ENCODE peak calls at places on chromosomes 1 and 21, in eight cellular contexts. V is astrocyte of the spinal cord, Q is AG09319, C is breast epithelium, X is psoas muscle, N is Calu3, Y is upper lobe of right lung, I is cardiac fibroblast. W is an unnamed sample.

GRCh38 chr1:238318294-238318908 is 427.7 kb upstream of the ZP4 start:
- DNase-seq in V (no peak), Q (no peak), C (no peak), X (no peak), N (no peak), Y (no peak), I (no peak), W (peak)

GRCh38 chr1:35573776-35574654 is 901 bp downstream of the TFAP2E start:
- DNase-seq in V (no peak), Q (no peak), C (peak), X (no peak), N (no peak), Y (peak), I (no peak), W (no peak)

GRCh38 chr1:111062081-111062480 is 77.8 kb downstream of the DRAM2 start:
- DNase-seq in V (no peak), Q (no peak), C (no peak), X (no peak), N (no peak), Y (no peak), I (no peak), W (no peak)

GRCh38 chr1:39372105-39372504 is 119.3 kb upstream of the BMP8A start:
- DNase-seq in V (no peak), Q (no peak), C (no peak), X (no peak), N (no peak), Y (no peak), I (no peak), W (no peak)

GRCh38 chr1:30847358-30847972 is 61.1 kb downstream of the SDC3 start:
- DNase-seq in V (peak), Q (no peak), C (peak), X (peak), N (peak), Y (peak), I (peak), W (peak)

GRCh38 chr21:28419110-28419509 is 573.6 kb downstream of the LTN1 start:
- DNase-seq in V (peak), Q (no peak), C (no peak), X (no peak), N (no peak), Y (no peak), I (no peak), W (no peak)

GRCh38 chr1:242447682-242448081 is 76.8 kb downstream of the PLD5 start:
- DNase-seq in V (no peak), Q (no peak), C (no peak), X (no peak), N (no peak), Y (no peak), I (no peak), W (peak)

GRCh38 chr1:39106949-39107740 is 81.0 kb downstream of the NDUFS5 start:
- DNase-seq in V (no peak), Q (no peak), C (no peak), X (no peak), N (no peak), Y (no peak), I (no peak), W (no peak)

GRCh38 chr1:3539707-3540425 is 71.4 kb downstream of the MEGF6 start:
- DNase-seq in V (peak), Q (no peak), C (peak), X (peak), N (no peak), Y (no peak), I (no peak), W (no peak)

GRCh38 chr1:119549719-119550141 is 42.7 kb downstream of the HSD3B1 start:
- DNase-seq in V (peak), Q (peak), C (no peak), X (no peak), N (peak), Y (no peak), I (peak), W (peak)

GRCh38 chr21:43025636-43026180 is 49.9 kb downstream of the CBS start:
- DNase-seq in V (peak), Q (no peak), C (no peak), X (no peak), N (no peak), Y (peak), I (peak), W (peak)

GRCh38 chr1:210598135-210598652 is 269.5 kb downstream of the HHAT start:
- DNase-seq in V (peak), Q (peak), C (no peak), X (peak), N (peak), Y (no peak), I (peak), W (peak)

GRCh38 chr1:107181253-107181977 is 40.6 kb downstream of the NTNG1 start:
- DNase-seq in V (no peak), Q (no peak), C (no peak), X (no peak), N (no peak), Y (no peak), I (no peak), W (no peak)

GRCh38 chr1:160681067-160681890 is 30.3 kb downstream of the CD48 start:
- DNase-seq in V (peak), Q (no peak), C (no peak), X (peak), N (peak), Y (peak), I (peak), W (no peak)

GRCh38 chr1:208570362-208570761 is 326.2 kb upstream of the PLXNA2 start:
- DNase-seq in V (no peak), Q (no peak), C (no peak), X (no peak), N (no peak), Y (no peak), I (no peak), W (no peak)

GRCh38 chr1:216478238-216478637 is 55.0 kb upstream of the USH2A start:
- DNase-seq in V (no peak), Q (no peak), C (no peak), X (no peak), N (no peak), Y (no peak), I (no peak), W (no peak)

GRCh38 chr1:207797229-207797973 is 45.5 kb downstream of the CD46 start:
- DNase-seq in V (peak), Q (peak), C (peak), X (peak), N (peak), Y (peak), I (peak), W (peak)

GRCh38 chr1:216596298-216596947 is 126.8 kb downstream of the ESRRG start:
- DNase-seq in V (peak), Q (no peak), C (no peak), X (no peak), N (no peak), Y (no peak), I (no peak), W (no peak)

GRCh38 chr1:40344597-40344996 is 27.5 kb upstream of the COL9A2 start:
- DNase-seq in V (peak), Q (peak), C (no peak), X (peak), N (peak), Y (peak), I (peak), W (peak)

GRCh38 chr1:186286615-186287317 is 88.3 kb downstream of the TPR start:
- DNase-seq in V (peak), Q (no peak), C (no peak), X (no peak), N (no peak), Y (no peak), I (peak), W (no peak)

GRCh38 chr1:8525291-8526275 is 207.7 kb downstream of the SLC45A1 start:
- DNase-seq in V (peak), Q (peak), C (peak), X (peak), N (peak), Y (peak), I (peak), W (peak)

GRCh38 chr21:41377715-41378114 is 15.9 kb downstream of the MX2 start:
- DNase-seq in V (no peak), Q (no peak), C (no peak), X (no peak), N (no peak), Y (no peak), I (no peak), W (no peak)

GRCh38 chr1:55974714-55975441 is 604.5 kb downstream of the PLPP3 start:
- DNase-seq in V (peak), Q (peak), C (no peak), X (no peak), N (no peak), Y (no peak), I (peak), W (no peak)

GRCh38 chr1:237911911-237912310 is 21.2 kb upstream of the ZP4 start:
- DNase-seq in V (peak), Q (no peak), C (no peak), X (no peak), N (no peak), Y (no peak), I (no peak), W (no peak)

GRCh38 chr1:209800984-209801834 is 4.7 kb downstream of the IRF6 start:
- DNase-seq in V (peak), Q (no peak), C (no peak), X (no peak), N (no peak), Y (no peak), I (no peak), W (peak)

GRCh38 chr1:211831558-211832323 is 1.2 kb upstream of the LPGAT1 start:
- DNase-seq in V (no peak), Q (no peak), C (no peak), X (no peak), N (no peak), Y (no peak), I (no peak), W (no peak)

GRCh38 chr1:232249335-232249734 is 380.6 kb downstream of the SIPA1L2 start:
- DNase-seq in V (no peak), Q (no peak), C (no peak), X (no peak), N (no peak), Y (no peak), I (no peak), W (no peak)

GRCh38 chr21:46128983-46129571 is 26.3 kb downstream of the FTCD start:
- DNase-seq in V (no peak), Q (no peak), C (no peak), X (peak), N (no peak), Y (peak), I (no peak), W (no peak)

GRCh38 chr1:184162266-184162665 is 110.7 kb downstream of the TSEN15 start:
- DNase-seq in V (no peak), Q (no peak), C (no peak), X (no peak), N (no peak), Y (no peak), I (peak), W (no peak)

GRCh38 chr1:33050221-33051076 is 13.8 kb upstream of the AK2 start:
- DNase-seq in V (peak), Q (peak), C (no peak), X (no peak), N (no peak), Y (no peak), I (peak), W (no peak)

GRCh38 chr1:67647036-67647798 is 37.8 kb upstream of the GADD45A start:
- DNase-seq in V (peak), Q (no peak), C (no peak), X (no peak), N (no peak), Y (no peak), I (peak), W (no peak)

GRCh38 chr1:37553927-37554808 is at the start of gene SNIP1:
- DNase-seq in V (peak), Q (peak), C (peak), X (peak), N (peak), Y (peak), I (peak), W (peak)

GRCh38 chr1:228238007-228238406 is 30.2 kb downstream of the OBSCN start:
- DNase-seq in V (no peak), Q (no peak), C (no peak), X (no peak), N (no peak), Y (no peak), I (no peak), W (no peak)

GRCh38 chr1:235050911-235051360 is 77.7 kb downstream of the TOMM20 start:
- DNase-seq in V (peak), Q (no peak), C (no peak), X (no peak), N (no peak), Y (peak), I (peak), W (no peak)

GRCh38 chr1:182389619-182390047 is 2.0 kb downstream of the GLUL start:
- DNase-seq in V (no peak), Q (no peak), C (peak), X (no peak), N (no peak), Y (peak), I (peak), W (no peak)

GRCh38 chr1:116711061-116711582 is 43.1 kb upstream of the CD2 start:
- DNase-seq in V (no peak), Q (no peak), C (no peak), X (no peak), N (peak), Y (no peak), I (no peak), W (no peak)

GRCh38 chr1:58204284-58204683 is 342.2 kb downstream of the OMA1 start:
- DNase-seq in V (no peak), Q (no peak), C (no peak), X (no peak), N (no peak), Y (no peak), I (no peak), W (no peak)
- TF ChIP-seq CTCF in V (no peak), Q (no peak), C (no peak), X (no peak), N (no peak), Y (no peak), I (no peak), W (peak)

GRCh38 chr1:10400013-10400412 is 1.1 kb downstream of the PGD start:
- DNase-seq in V (no peak), Q (no peak), C (no peak), X (no peak), N (no peak), Y (no peak), I (no peak), W (no peak)

GRCh38 chr1:10398734-10399486 is at the start of gene PGD:
- DNase-seq in V (peak), Q (peak), C (peak), X (peak), N (peak), Y (peak), I (peak), W (peak)

GRCh38 chr1:10396870-10397269 is 2.0 kb upstream of the PGD start:
- DNase-seq in V (no peak), Q (no peak), C (no peak), X (no peak), N (no peak), Y (no peak), I (no peak), W (no peak)

GRCh38 chr1:10399487-10399917 is 638 bp downstream of the PGD start:
- DNase-seq in V (peak), Q (no peak), C (no peak), X (no peak), N (no peak), Y (peak), I (peak), W (no peak)

DNA sequence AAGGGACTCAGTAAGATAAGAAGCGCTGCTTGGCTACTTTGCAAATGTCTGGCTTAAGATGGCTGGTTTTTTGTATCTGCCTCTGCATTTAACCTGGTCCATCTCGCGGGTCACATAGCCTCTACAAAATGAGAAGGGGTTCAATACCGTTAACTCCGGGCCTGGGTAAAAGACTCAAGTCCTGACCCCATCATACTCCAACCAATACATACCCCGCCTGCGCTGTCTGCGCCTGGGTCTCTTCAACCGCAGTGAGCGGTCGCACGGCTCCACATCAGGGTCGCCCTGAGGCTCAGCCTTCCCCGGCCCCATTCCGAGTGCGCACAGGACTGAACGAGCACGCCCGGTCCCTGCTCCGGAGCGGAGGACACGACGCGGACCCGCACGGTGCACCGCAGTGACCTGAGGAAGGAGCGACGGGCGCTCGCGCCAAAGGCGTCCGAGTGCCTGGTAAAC is 558 bp upstream of the PGD start:
- DNase-seq in V (no peak), Q (no peak), C (no peak), X (no peak), N (no peak), Y (no peak), I (no peak), W (no peak)
- TF ChIP-seq CTCF in V (no peak), Q (no peak), C (no peak), X (no peak), N (no peak), Y (no peak), I (no peak), W (no peak)

DNA sequence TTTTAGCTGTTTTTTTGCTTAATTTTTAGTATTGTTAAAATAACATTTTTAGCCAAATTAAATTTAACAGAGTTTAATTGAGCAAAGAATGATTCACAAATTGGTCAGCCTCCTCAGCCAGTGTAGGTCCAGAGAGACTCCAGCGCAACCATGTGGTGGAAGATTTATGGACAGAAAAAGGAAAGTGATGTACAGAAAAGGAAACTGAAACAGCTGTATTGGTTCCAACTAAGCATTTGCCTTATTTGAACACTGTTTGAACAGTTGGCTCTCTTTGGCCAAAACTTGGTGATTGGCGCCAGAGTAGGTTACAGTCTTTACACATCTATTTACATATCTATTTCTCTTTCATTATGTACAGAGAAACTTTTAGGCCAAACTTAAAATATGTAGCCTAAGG is 19.4 kb downstream of the RPS6KC1 start:
- DNase-seq in V (peak), Q (peak), C (no peak), X (no peak), N (peak), Y (no peak), I (peak), W (no peak)
- TF ChIP-seq CTCF in V (peak), Q (peak), C (no peak), X (no peak), N (no peak), Y (no peak), I (peak), W (peak)

DNA sequence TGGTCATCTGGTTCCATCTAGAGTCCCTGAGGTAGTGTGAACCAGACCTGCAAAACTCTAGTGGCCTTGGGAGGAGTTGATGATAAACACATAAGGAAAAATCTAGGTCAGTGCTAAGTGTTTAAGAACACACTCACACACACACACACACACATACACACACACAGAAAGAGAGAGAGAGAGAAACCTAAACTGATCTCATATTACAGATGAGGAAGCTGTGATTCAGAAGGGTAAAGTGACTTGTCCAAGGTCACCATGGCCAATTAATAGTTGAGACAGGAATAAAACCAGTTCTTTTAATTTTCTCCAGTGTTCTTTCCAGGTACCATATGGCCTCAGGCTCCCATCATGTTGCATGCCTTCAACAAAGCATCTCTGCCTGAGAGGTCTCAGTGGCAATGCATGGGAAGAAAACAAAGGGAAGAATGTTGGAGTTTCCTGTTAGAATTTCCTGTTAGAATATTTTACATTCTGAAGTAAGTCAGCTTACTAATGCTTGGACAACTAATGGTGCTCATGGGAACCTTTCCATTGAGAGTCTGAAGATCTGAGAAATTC is 77.3 kb upstream of the TSPAN2 start:
- DNase-seq in V (peak), Q (no peak), C (no peak), X (no peak), N (no peak), Y (no peak), I (peak), W (no peak)
- TF ChIP-seq CTCF in V (no peak), Q (no peak), C (no peak), X (no peak), N (no peak), Y (no peak), I (no peak), W (no peak)

GRCh38 chr1:21267191-21268077 is 22.8 kb downstream of the ECE1 start:
- DNase-seq in V (peak), Q (no peak), C (no peak), X (no peak), N (no peak), Y (no peak), I (no peak), W (no peak)

GRCh38 chr1:21270086-21270689 is 20.1 kb downstream of the ECE1 start:
- DNase-seq in V (no peak), Q (no peak), C (no peak), X (peak), N (peak), Y (peak), I (peak), W (no peak)

GRCh38 chr1:21266119-21266774 is 24.0 kb downstream of the ECE1 start:
- DNase-seq in V (no peak), Q (no peak), C (no peak), X (peak), N (no peak), Y (no peak), I (no peak), W (no peak)

GRCh38 chr1:21269461-21270085 is 20.7 kb downstream of the ECE1 start:
- DNase-seq in V (no peak), Q (no peak), C (no peak), X (peak), N (no peak), Y (no peak), I (no peak), W (no peak)

DNA sequence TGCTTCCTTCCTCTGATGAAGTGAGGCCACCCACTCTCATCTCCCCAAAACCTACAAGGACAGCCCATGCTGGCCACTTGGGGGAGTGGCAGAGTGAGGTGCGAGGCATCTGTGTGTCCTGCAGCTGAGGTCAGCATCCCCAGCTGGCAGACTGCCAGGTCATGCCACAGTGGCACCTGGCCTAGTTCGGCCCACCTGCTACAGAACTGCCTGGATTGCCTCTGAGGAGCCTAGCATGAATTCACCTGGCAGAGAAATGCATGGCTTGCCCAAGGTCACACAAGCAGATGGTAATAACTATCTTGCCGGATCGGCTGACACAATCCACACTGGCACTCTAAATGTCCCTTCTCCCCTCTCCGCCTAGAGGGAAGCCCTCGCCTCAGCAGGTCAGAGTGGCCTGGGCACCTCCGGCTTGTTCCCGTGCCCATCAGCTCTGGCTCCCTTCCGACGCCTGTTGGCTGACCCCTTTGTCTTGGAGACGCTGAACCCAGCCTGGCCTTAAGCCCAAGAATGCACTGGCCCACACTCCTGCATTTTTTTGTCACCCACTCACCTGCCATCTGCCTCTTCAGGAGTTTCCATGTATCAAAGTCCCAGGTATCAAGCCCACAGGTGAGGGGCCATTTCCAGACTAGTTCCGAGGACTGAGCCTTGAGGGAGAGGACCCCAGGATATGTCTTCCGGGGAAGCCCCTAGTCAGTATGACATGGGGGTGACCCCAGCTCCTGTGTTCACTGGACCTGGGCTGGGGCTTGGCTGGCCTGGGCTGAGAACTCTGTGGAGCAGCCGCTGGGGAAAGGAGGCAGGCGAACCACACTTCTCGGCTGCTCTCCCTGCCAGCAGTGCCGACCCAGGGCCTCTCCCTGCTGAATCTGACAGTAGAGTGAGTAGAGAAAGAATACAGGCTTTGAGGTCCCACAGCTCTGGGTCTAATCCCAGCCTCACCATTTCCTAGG is 21.7 kb downstream of the ECE1 start:
- DNase-seq in V (no peak), Q (no peak), C (peak), X (peak), N (peak), Y (no peak), I (no peak), W (no peak)
- TF ChIP-seq CTCF in V (no peak), Q (no peak), C (peak), X (no peak), N (no peak), Y (no peak), I (no peak), W (no peak)

W was measured in retinal pigment epithelial cell.